ENCODE peak calls at places on chromosomes 5 and 9, in ten cellular contexts. V is upper lobe of right lung, Q is PC-9, U is prostate gland, Z is substantia nigra, L is left lung, J is fibroblast of lung, K is iPS DF 6.9, B is cardiac muscle cell, P is A673. C is an unnamed sample.

GRCh38 chr9:81771606-81772005 is 82.3 kb upstream of the TLE1 start:
- DNase-seq in Q (no peak), V (no peak), U (no peak), L (no peak), J (peak; percentile 39), Z (no peak), K (no peak), P (no peak), B (no peak), C (no peak)

GRCh38 chr9:121947683-121948300 is 145.3 kb downstream of the TTLL11 start:
- DNase-seq in J (no peak), U (no peak), K (no peak), L (no peak), V (no peak), B (no peak), Q (no peak), P (peak; percentile 79), Z (no peak), C (no peak)

GRCh38 chr5:81513982-81514381 is 120.0 kb upstream of the ACOT12 start:
- DNase-seq in V (no peak), U (no peak), P (peak; percentile 33), B (peak; percentile 30), Z (no peak), L (no peak), Q (no peak), J (peak; percentile 34), K (no peak), C (no peak)

GRCh38 chr5:123129811-123130210 is 40.8 kb downstream of the PRDM6 start:
- DNase-seq in Q (no peak), V (no peak), K (no peak), J (no peak), B (no peak), Z (no peak), U (no peak), P (no peak), L (no peak), C (no peak)

GRCh38 chr9:134662143-134662876 is 20.7 kb downstream of the COL5A1 start:
- DNase-seq in B (peak; percentile 95), U (no peak), J (peak; percentile 93), Q (peak; percentile 52), K (no peak), L (peak; percentile 51), V (peak; percentile 67), P (no peak), Z (no peak), C (peak; percentile 66)

GRCh38 chr9:109940536-109940935 is 160.5 kb downstream of the PALM2AKAP2 start:
- DNase-seq in U (no peak), J (no peak), Z (no peak), Q (no peak), L (no peak), V (no peak), P (no peak), B (no peak), K (no peak), C (no peak)

GRCh38 chr5:179868541-179868940 is 9.9 kb upstream of the MRNIP start:
- DNase-seq in P (no peak), L (no peak), K (no peak), J (no peak), B (no peak), Q (no peak), V (no peak), Z (no peak), U (no peak), C (no peak)

GRCh38 chr5:121890297-121890858 is 38.7 kb downstream of the FTMT start:
- DNase-seq in P (no peak), U (no peak), K (no peak), J (no peak), Z (no peak), B (no peak), V (no peak), L (no peak), Q (no peak), C (peak; percentile 41)

GRCh38 chr5:43192558-43193170 is 639 bp downstream of the NIM1K start:
- DNase-seq in L (no peak), B (peak; percentile 35), U (no peak), K (no peak), V (peak; percentile 68), P (peak; percentile 22), Z (peak; percentile 65), J (peak; percentile 39), Q (no peak), C (peak; percentile 69)

GRCh38 chr5:43193171-43193951 is 1.3 kb downstream of the NIM1K start:
- DNase-seq in Q (peak; percentile 92), V (no peak), B (peak; percentile 92), J (peak; percentile 97), Z (peak; percentile 63), L (no peak), U (no peak), K (no peak), P (peak; percentile 86), C (no peak)

GRCh38 chr5:43190755-43191603 is 1.0 kb upstream of the NIM1K start:
- DNase-seq in U (no peak), J (peak; percentile 52), L (no peak), V (no peak), P (no peak), Q (no peak), B (peak; percentile 60), K (no peak), Z (peak; percentile 5), C (no peak)

GRCh38 chr5:43193952-43194321 is 1.9 kb downstream of the NIM1K start:
- DNase-seq in U (no peak), L (no peak), Q (no peak), P (no peak), J (no peak), V (no peak), B (no peak), K (no peak), Z (peak; percentile 27), C (no peak)

DNA sequence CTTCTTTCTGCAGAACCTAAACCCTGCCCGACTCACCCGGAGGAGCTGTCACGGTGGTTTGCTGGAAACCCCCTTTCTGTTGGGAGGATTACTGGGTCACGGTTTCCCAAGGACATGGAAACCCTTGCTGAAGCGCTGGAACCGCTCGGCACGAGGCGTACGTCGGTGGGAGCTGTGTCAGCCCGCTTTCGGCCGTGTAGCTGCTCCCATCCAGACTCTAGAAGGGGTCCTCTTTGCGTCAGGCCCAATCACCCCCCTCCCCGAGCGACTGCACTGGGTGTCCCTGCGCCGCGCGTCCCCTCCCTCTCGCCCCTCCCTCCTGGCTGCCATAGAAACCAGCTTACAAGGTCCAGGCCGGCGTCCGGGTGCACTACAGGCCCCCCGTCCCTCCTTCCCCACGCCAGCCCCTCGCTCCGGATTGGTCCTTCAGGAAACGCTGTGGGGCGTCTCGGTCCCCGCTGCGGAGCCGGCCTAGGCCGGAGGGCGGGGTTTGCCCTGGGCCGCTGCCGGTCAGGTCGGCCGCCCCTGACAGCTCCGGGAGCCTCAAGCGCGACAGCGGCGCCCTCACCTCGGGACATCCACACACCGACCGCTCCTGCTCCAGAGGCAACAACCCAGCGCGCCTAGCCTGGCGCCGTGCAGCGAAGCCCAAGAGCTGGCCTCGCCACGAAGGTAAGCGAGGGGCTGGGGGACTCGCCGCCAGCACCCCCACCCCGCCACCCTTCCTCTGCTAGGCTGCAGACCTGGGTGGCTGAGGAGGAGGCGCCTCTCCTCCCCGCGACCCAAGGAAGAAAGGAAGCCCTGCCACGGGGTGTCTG is at the start of gene NIM1K:
- DNase-seq in L (peak; percentile 42), V (peak; percentile 82), Z (peak; percentile 73), P (peak; percentile 24), K (no peak), Q (no peak), B (peak; percentile 60), J (peak; percentile 68), U (peak; percentile 26), C (peak; percentile 75)
- H3K27ac ChIP-seq in L (no peak within 1 kb of the TSS), V (no peak within 1 kb of the TSS), Z (peak within 1 kb of the TSS; percentile 77), P (no peak within 1 kb of the TSS), K (no peak within 1 kb of the TSS), Q (no peak within 1 kb of the TSS), B (no peak within 1 kb of the TSS), J (peak within 1 kb of the TSS; percentile 86), U (no peak within 1 kb of the TSS), C (no peak within 1 kb of the TSS)

GRCh38 chr5:68446487-68446894 is 230.9 kb downstream of the PIK3R1 start:
- DNase-seq in B (no peak), J (no peak), V (no peak), Z (no peak), P (no peak), Q (no peak), U (no peak), K (no peak), L (no peak), C (no peak)

GRCh38 chr5:68447530-68447929 is 232.0 kb downstream of the PIK3R1 start:
- DNase-seq in V (no peak), Q (no peak), U (no peak), J (no peak), P (no peak), K (no peak), L (no peak), B (no peak), Z (no peak), C (no peak)

GRCh38 chr5:68450245-68450852 is 234.8 kb downstream of the PIK3R1 start:
- DNase-seq in Q (peak; percentile 98), J (peak; percentile 72), U (no peak), V (no peak), Z (no peak), B (peak; percentile 41), K (no peak), L (no peak), P (no peak), C (no peak)

GRCh38 chr5:68447121-68447520 is 231.6 kb downstream of the PIK3R1 start:
- DNase-seq in Q (no peak), U (no peak), K (no peak), J (no peak), L (no peak), Z (no peak), B (no peak), P (no peak), V (no peak), C (no peak)

GRCh38 chr5:68449380-68449779 is 233.8 kb downstream of the PIK3R1 start:
- DNase-seq in U (no peak), J (no peak), L (no peak), B (no peak), K (no peak), V (no peak), Z (no peak), P (no peak), Q (no peak), C (peak; percentile 87)
- H3K27ac ChIP-seq in U (no peak overlapping the region), J (no peak overlapping the region), L (no peak overlapping the region), B (no peak overlapping the region), K (no peak overlapping the region), V (no peak overlapping the region), Z (no peak overlapping the region), P (no peak overlapping the region), Q (no peak overlapping the region), C (peak overlapping the region; percentile 73)

GRCh38 chr5:92514901-92515300 is 1066.1 kb downstream of the NR2F1-AS1 start:
- DNase-seq in P (no peak), K (no peak), J (no peak), Z (no peak), B (no peak), Q (no peak), U (no peak), L (no peak), V (no peak), C (no peak)
- H3K27ac ChIP-seq in P (no peak overlapping the region), K (no peak overlapping the region), J (no peak overlapping the region), Z (no peak overlapping the region), B (no peak overlapping the region), Q (no peak overlapping the region), U (no peak overlapping the region), L (no peak overlapping the region), V (no peak overlapping the region), C (no peak overlapping the region)

GRCh38 chr9:106980551-106981101 is 117.7 kb downstream of the ZNF462 start:
- DNase-seq in B (no peak), V (no peak), K (no peak), Q (no peak), J (no peak), L (no peak), Z (no peak), U (no peak), P (no peak), C (no peak)

GRCh38 chr9:106974341-106974740 is 111.4 kb downstream of the ZNF462 start:
- DNase-seq in B (no peak), L (no peak), P (no peak), V (no peak), K (no peak), U (no peak), Q (no peak), Z (no peak), J (no peak), C (no peak)

GRCh38 chr9:106970976-106971457 is 108.1 kb downstream of the ZNF462 start:
- DNase-seq in P (no peak), L (no peak), B (no peak), Q (no peak), K (no peak), Z (no peak), J (no peak), U (no peak), V (no peak), C (no peak)

GRCh38 chr9:106981396-106982287 is 118.7 kb downstream of the ZNF462 start:
- DNase-seq in B (no peak), Q (no peak), K (no peak), V (no peak), Z (no peak), P (no peak), U (no peak), J (no peak), L (no peak), C (no peak)

DNA sequence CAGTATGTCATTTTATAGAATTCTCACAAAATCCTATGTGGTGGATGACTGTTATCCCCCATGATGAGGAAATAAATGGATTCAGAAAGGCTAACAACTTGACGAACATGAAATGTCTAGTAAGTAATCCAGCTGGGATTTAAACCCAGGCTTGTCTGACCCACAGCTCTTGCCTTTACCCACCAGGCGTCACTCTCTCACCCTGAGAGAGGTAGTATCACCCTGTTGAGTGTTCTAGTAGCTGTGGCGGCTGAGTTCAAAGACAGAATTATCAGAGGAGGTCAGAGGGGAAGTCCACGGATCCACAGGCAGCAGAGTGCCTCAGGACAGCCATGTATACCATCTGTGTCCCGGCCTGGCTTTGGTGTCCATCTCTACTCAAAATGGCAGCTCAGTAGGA is 113.8 kb downstream of the ZNF462 start:
- DNase-seq in P (no peak), K (no peak), U (no peak), Q (no peak), Z (no peak), J (no peak), V (no peak), B (no peak), L (no peak), C (no peak)
- H3K27ac ChIP-seq in P (no peak overlapping the region), K (no peak overlapping the region), U (no peak overlapping the region), Q (no peak overlapping the region), Z (no peak overlapping the region), J (no peak overlapping the region), V (no peak overlapping the region), B (no peak overlapping the region), L (no peak overlapping the region), C (no peak overlapping the region)